ENCODE peak calls at places on chromosomes 13 and 19, in five cellular contexts. Q is A549, W is GM12878, H is K562, Y is HepG2. J is an unnamed sample.

GRCh38 chr19:43468354-43469159 is 3.1 kb upstream of the LYPD3 start:
- DNase-seq in Q (no peak), W (no peak), H (no peak), Y (no peak), J (no peak)

GRCh38 chr19:50383852-50384684 is at the start of gene POLD1:
- DNase-seq in Q (peak; percentile 99), W (peak; percentile 91), H (peak; percentile 99), Y (peak; percentile 93), J (peak; percentile 100)

GRCh38 chr19:6945733-6946132 is 58.4 kb downstream of the ADGRE1 start:
- DNase-seq in Q (no peak), W (no peak), H (no peak), Y (no peak), J (no peak)

GRCh38 chr13:104779311-104779710 is 1713.1 kb upstream of the SLC10A2 start:
- DNase-seq in Q (no peak), W (no peak), H (no peak), Y (no peak), J (peak; percentile 35)

GRCh38 chr19:926595-927043 is 784 bp downstream of the ARID3A start:
- DNase-seq in Q (no peak), W (no peak), H (peak; percentile 74), Y (no peak), J (peak; percentile 69)

GRCh38 chr13:103283451-103283820 is 217.2 kb upstream of the SLC10A2 start:
- DNase-seq in Q (no peak), W (no peak), H (no peak), Y (no peak), J (no peak)

GRCh38 chr13:42486711-42487198 is 87.2 kb upstream of the TNFSF11 start:
- DNase-seq in Q (peak; percentile 17), W (no peak), H (no peak), Y (no peak), J (no peak)

GRCh38 chr19:41205995-41206394 is 13.0 kb downstream of the CYP2S1 start:
- DNase-seq in Q (no peak), W (no peak), H (no peak), Y (no peak), J (no peak)

GRCh38 chr13:98838776-98839175 is 86.3 kb upstream of the SLC15A1 start:
- DNase-seq in Q (no peak), W (no peak), H (no peak), Y (no peak), J (no peak)

GRCh38 chr13:34521166-34521565 is 420.9 kb upstream of the NBEA start:
- DNase-seq in Q (no peak), W (no peak), H (no peak), Y (no peak), J (no peak)

GRCh38 chr19:27741236-27741635 is 1471.7 kb downstream of the UQCRFS1 start:
- DNase-seq in Q (no peak), W (no peak), H (no peak), Y (no peak), J (no peak)

GRCh38 chr19:46746281-46746965 is at the start of gene STRN4:
- DNase-seq in Q (peak; percentile 94), W (no peak), H (peak; percentile 72), Y (no peak), J (peak; percentile 64)

GRCh38 chr19:51724543-51724942 is 752 bp upstream of the HAS1 start:
- DNase-seq in Q (no peak), W (no peak), H (no peak), Y (no peak), J (no peak)
- TF ChIP-seq REST in Q (no peak), W (no peak), H (no peak), Y (no peak), J (no peak)

GRCh38 chr19:36973021-36973843 is 57.1 kb downstream of the ZNF568 start:
- DNase-seq in Q (no peak), W (peak; percentile 17), H (peak; percentile 9), Y (no peak), J (peak; percentile 95)
- H3K27ac ChIP-seq in Q (no peak overlapping the region), W (no peak overlapping the region), H (no peak overlapping the region), Y (no peak overlapping the region), J (peak overlapping the region; percentile 93)

GRCh38 chr13:33057019-33057785 is 41.0 kb downstream of the KL start:
- DNase-seq in Q (peak; percentile 18), W (no peak), H (peak; percentile 5), Y (peak; percentile 29), J (peak; percentile 58)
- TF ChIP-seq JUNB in Q (no peak), W (no peak), H (no peak), Y (no peak), J (no peak)

DNA sequence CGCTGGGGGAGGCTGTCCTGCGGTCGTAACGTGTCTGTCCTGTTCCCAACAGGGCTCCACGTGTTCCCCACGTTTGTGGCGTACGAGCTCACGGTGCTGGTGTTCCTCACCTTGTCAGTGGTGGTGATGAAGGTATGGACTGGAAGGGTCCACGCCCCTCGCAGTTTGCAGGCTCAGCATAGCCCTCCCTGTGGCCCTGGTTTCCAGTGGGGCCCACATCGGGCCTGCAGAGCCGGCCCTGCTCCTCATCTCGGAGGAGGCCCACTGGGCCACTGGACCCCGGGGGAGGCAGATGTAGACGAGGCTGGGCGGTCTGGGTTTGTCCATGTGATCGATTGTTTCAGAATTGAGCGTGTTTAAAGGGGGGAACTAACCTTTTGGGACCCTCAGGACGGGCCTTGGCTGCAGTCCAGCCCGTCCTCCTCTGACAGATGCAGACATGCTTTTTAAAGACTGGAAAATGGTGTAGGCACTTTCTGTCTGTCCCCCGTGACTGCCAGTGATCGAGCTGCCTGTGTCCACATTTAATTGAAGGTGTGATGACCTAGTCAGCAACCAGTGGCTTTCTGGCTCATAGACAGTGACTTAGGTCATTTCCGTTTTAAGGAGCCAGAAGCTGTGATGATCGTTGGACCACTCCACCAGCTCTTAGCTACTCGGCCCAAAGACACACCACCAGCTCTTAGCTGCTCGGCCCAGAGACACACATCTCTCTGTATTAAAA is 37.1 kb upstream of the TFDP1 start:
- DNase-seq in Q (no peak), W (no peak), H (no peak), Y (no peak), J (no peak)
- TF ChIP-seq REST in Q (no peak), W (no peak), H (no peak), Y (no peak), J (no peak)

GRCh38 chr13:27283906-27284523 is 13.4 kb downstream of the RASL11A start:
- DNase-seq in Q (peak; percentile 7), W (no peak), H (peak; percentile 12), Y (no peak), J (no peak)
- H3K27ac ChIP-seq in Q (no peak overlapping the region), W (no peak overlapping the region), H (no peak overlapping the region), Y (no peak overlapping the region), J (no peak overlapping the region)

GRCh38 chr13:73698859-73699258 is 435.3 kb downstream of the KLF12 start:
- DNase-seq in Q (no peak), W (no peak), H (no peak), Y (no peak), J (no peak)

GRCh38 chr13:73708393-73708985 is 425.7 kb downstream of the KLF12 start:
- DNase-seq in Q (peak; percentile 33), W (no peak), H (peak; percentile 56), Y (peak; percentile 59), J (peak; percentile 83)

GRCh38 chr13:73702419-73703071 is 431.7 kb downstream of the KLF12 start:
- DNase-seq in Q (no peak), W (peak; percentile 21), H (no peak), Y (no peak), J (peak; percentile 21)

GRCh38 chr13:73703606-73704005 is 430.6 kb downstream of the KLF12 start:
- DNase-seq in Q (no peak), W (no peak), H (no peak), Y (no peak), J (no peak)

DNA sequence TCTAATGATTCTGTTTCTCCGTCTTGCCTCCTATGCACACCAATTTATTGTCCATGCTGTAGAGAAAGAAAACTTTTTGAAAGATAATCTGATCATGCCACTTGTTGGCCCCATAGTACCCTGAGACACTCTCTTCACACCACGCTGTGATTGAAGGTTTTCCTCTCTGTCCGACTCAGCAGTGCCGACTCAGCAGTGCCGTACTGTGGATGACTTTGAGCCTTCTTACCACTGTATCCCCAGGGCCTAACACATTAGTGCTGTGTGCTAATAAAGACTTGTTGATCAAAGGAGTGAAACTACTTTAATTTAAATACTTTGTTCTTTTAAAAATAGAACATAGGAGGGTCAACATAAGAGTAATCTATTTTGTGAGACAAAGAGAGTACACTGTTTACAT is 429.6 kb downstream of the KLF12 start:
- DNase-seq in Q (no peak), W (no peak), H (no peak), Y (no peak), J (no peak)
- TF ChIP-seq JUNB in Q (no peak), W (no peak), H (no peak), Y (no peak), J (no peak)